ENCODE peak calls at places on chromosomes 1 and 21, in nine cellular contexts. P, N, D, W, R, S, Z, C and X are unnamed samples.
A peak's percentile ranks its signal among the peaks of the same experiment; 100 is the strongest.

GRCh38 chr1:31591425-31592093 is 15.2 kb downstream of the TINAGL1 start:
- DNase-seq in N (no peak), R (peak; percentile 83), Z (no peak), S (no peak), D (no peak), W (peak; percentile 48), C (no peak), P (no peak), X (peak; percentile 39)

GRCh38 chr1:195763146-195763906 is 844.9 kb downstream of the KCNT2 start:
- DNase-seq in W (no peak), R (no peak), P (no peak), D (no peak), N (no peak), C (no peak), Z (no peak), S (no peak), X (no peak)

GRCh38 chr1:56074357-56074717 is 505.0 kb downstream of the PLPP3 start:
- DNase-seq in W (no peak), N (no peak), Z (no peak), C (no peak), R (no peak), P (no peak), D (no peak), S (no peak), X (no peak)

GRCh38 chr21:36477001-36477400 is 2.9 kb downstream of the CLDN14 start:
- DNase-seq in D (no peak), C (no peak), P (no peak), N (no peak), S (no peak), Z (no peak), R (no peak), W (no peak), X (no peak)

GRCh38 chr1:168114845-168115244 is 21.9 kb downstream of the GPR161 start:
- DNase-seq in W (no peak), C (no peak), D (no peak), S (no peak), N (no peak), Z (no peak), R (no peak), P (no peak), X (no peak)

GRCh38 chr1:48675251-48675650 is 101.4 kb downstream of the BEND5 start:
- DNase-seq in C (no peak), S (no peak), N (no peak), R (no peak), D (no peak), W (no peak), Z (no peak), P (no peak), X (no peak)

GRCh38 chr1:153400244-153400643 is 9.4 kb upstream of the S100A8 start:
- DNase-seq in W (peak; percentile 23), R (peak; percentile 21), Z (no peak), C (no peak), P (no peak), N (no peak), S (no peak), D (no peak), X (no peak)

GRCh38 chr1:12600335-12600734 is 17.7 kb downstream of the DHRS3 start:
- DNase-seq in C (peak; percentile 90), W (no peak), Z (no peak), N (no peak), S (no peak), R (peak; percentile 95), D (no peak), P (peak; percentile 94), X (no peak)

GRCh38 chr1:192869308-192869940 is 60.6 kb downstream of the RGS2 start:
- DNase-seq in S (no peak), C (no peak), D (no peak), R (no peak), N (no peak), W (no peak), Z (no peak), P (no peak), X (no peak)

DNA sequence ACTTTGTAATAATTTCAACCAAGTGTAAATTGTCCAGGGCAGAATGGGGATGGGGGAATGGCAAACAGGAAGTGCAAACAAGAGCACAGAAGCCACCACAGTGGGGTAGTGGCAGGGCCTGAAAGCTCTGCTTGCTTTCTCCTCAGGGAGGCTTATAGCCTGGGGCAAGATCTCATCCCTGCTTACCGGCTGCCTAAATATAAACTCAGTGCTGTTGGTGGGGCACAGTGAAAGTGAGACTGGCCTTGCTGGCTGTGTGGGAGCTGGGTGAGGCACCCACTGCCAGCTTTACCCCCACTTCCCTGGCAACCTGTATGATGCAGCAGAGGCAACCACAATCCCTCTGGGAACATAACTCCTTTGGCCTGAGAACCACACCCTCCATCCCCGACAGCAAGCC is 15.2 kb downstream of the STYXL2 start:
- DNase-seq in D (no peak), S (no peak), Z (no peak), R (no peak), N (no peak), C (no peak), W (no peak), P (no peak), X (no peak)
- H3K27me3 ChIP-seq in D (no peaks in the 10 kb centered on the region), S (no peaks in the 10 kb centered on the region), Z (no peaks in the 10 kb centered on the region), R (no peaks in the 10 kb centered on the region), N (no peaks in the 10 kb centered on the region), C (no peaks in the 10 kb centered on the region), W (peaks cover 4% of the 10 kb centered on the region), P (no peaks in the 10 kb centered on the region), X (no peaks in the 10 kb centered on the region)

GRCh38 chr1:67721650-67722291 is 36.8 kb downstream of the GADD45A start:
- DNase-seq in Z (no peak), W (no peak), P (no peak), N (no peak), D (no peak), C (no peak), R (no peak), S (no peak), X (no peak)
- H3K27ac ChIP-seq in Z (no peak overlapping the region), W (peak overlapping the region; percentile 65), P (peak overlapping the region; percentile 15), N (no peak overlapping the region), D (no peak overlapping the region), C (no peak overlapping the region), R (peak overlapping the region; percentile 74), S (no peak overlapping the region), X (no peak overlapping the region)

DNA sequence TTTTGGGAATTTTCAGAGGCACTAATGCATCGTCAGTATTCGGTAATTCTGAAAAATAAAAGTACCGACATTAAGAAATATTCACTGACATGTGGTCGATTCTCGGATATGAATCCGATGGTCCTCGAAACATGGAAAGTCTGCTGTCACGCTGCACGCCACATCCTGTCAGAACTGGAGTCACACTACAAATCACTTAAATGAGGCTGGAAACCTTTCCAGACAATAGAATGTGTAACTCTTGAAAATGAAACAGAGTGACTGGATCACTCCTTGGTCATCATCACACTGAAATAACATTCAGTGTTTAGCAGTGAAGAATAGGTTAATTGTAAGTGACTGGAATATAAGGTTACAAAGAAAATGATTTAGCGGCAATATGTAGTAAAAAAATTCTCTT is 620.1 kb upstream of the ADAMTS5 start:
- DNase-seq in S (no peak), R (no peak), C (no peak), W (peak; percentile 77), D (no peak), Z (no peak), N (no peak), P (no peak), X (no peak)
- H3K4me3 ChIP-seq in S (no peak overlapping the region), R (no peak overlapping the region), C (no peak overlapping the region), W (peak overlapping the region; percentile 67), D (no peak overlapping the region), Z (no peak overlapping the region), N (no peak overlapping the region), P (no peak overlapping the region), X (no peak overlapping the region)

DNA sequence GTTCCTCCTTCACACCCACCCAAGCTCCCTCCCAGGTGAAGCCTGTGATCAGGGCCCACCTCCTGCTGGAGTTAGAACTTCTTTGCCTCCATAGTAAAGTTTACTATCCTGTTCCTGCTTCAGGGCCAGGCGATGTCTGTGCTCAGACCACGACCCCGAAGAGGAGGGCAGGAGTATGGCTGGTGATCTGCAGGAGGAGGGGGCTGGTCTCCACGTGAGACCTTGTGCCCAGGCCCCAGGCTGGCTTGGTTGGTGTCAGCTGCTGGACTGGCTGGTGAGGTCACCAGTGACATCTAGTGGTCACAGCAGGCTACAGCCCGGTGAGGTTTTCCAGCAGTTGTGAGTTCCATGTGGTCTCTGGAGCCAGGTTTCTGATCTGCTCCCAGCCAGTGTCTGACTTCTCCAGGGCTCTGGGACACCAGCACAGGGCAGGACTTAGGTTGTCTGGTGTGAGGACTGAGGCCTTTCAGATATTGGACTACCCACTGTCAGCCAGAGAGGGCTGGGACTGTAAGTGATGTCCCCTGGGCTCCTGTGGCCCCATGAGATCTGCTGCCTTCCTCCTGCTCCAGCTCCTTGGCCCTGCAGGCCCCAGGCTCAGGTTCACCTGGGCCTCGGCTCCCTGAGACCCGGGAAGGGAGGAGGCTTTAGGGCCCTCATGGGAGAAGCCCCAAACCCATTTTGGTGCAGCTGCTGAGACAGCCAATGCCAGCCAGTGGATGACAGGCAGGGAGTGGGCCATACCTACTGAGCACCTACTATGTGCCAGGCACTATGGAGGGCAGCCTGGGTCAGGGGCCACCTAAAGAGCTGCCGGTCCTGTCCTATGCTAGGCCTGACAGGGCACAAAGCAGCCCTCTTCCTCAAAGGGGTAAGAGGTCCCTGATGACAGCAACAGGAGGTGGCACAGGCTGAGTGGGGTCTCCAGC is 6.0 kb upstream of the UBL4B start:
- DNase-seq in P (peak; percentile 85), Z (peak; percentile 68), D (peak; percentile 82), N (peak; percentile 39), C (peak; percentile 58), W (peak; percentile 77), S (peak; percentile 86), R (peak; percentile 80), X (peak; percentile 73)
- H3K27me3 ChIP-seq in P (no peaks in the 10 kb centered on the region), Z (no peaks in the 10 kb centered on the region), D (no peaks in the 10 kb centered on the region), N (no peaks in the 10 kb centered on the region), C (peaks cover 7% of the 10 kb centered on the region), W (no peaks in the 10 kb centered on the region), S (no peaks in the 10 kb centered on the region), R (no peaks in the 10 kb centered on the region), X (no peaks in the 10 kb centered on the region)

GRCh38 chr1:199083680-199084079 is 444.8 kb downstream of the PTPRC start:
- DNase-seq in S (no peak), Z (no peak), C (no peak), R (no peak), N (no peak), W (peak; percentile 39), P (no peak), D (no peak), X (no peak)
- H3K27ac ChIP-seq in S (no peak overlapping the region), Z (no peak overlapping the region), C (no peak overlapping the region), R (no peak overlapping the region), N (no peak overlapping the region), W (no peak overlapping the region), P (no peak overlapping the region), D (no peak overlapping the region), X (no peak overlapping the region)

DNA sequence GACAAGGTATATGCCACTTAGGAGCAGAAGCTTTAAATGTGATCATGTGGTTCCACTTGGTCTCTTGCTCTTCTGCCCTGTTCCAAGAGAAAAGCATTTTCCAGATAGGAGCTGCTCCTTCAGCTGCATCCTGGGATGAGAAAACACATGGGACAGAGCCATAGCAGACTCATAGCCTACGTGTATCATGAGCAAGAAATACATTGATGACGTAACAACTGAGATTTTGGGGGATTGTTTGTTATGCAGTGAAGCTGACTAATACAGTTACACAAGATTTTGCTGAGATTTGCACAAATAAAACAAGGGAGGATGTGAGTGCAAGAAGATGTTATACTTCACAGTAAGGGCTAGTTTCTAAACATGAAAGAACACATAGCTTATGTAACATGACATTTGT is 36.0 kb upstream of the IRF2BP2 start:
- DNase-seq in D (no peak), N (no peak), S (no peak), P (no peak), C (no peak), R (no peak), W (no peak), Z (no peak), X (no peak)
- H3K4me3 ChIP-seq in D (no peak overlapping the region), N (no peak overlapping the region), S (no peak overlapping the region), P (no peak overlapping the region), C (no peak overlapping the region), R (no peak overlapping the region), W (no peak overlapping the region), Z (no peak overlapping the region), X (no peak overlapping the region)